ENCODE peak calls at places on chromosomes 7 and 10, in five cellular contexts. Y is AG09309, M is testis, Z is heart right ventricle, V is fibroblast of lung. J is an unnamed sample.

GRCh38 chr7:134767567-134768168 is 11.8 kb upstream of the CALD1 start:
- DNase-seq in Y (no peak), M (no peak), Z (no peak), V (no peak), J (no peak)

GRCh38 chr10:95697429-95697828 is 3.7 kb upstream of the TCTN3 start:
- DNase-seq in Y (no peak), M (no peak), Z (peak; percentile 16), V (no peak), J (no peak)

GRCh38 chr10:45509491-45509890 is 135.5 kb downstream of the ALOX5 start:
- DNase-seq in Y (no peak), M (no peak), Z (no peak), V (no peak), J (no peak)

GRCh38 chr7:130363156-130363847 is 17.0 kb upstream of the CPA1 start:
- DNase-seq in Y (peak; percentile 89), M (no peak), Z (no peak), V (peak; percentile 91), J (peak; percentile 98)

GRCh38 chr10:129921065-129921670 is 42.9 kb downstream of the EBF3 start:
- DNase-seq in Y (no peak), M (no peak), Z (no peak), V (no peak), J (no peak)

GRCh38 chr10:25934673-25935139 is 677 bp downstream of the MYO3A start:
- DNase-seq in Y (no peak), M (peak; percentile 48), Z (no peak), V (no peak), J (no peak)

GRCh38 chr7:151825711-151826110 is 51.2 kb downstream of the PRKAG2 start:
- DNase-seq in Y (no peak), M (no peak), Z (no peak), V (no peak), J (no peak)

GRCh38 chr7:43954524-43955228 is 28.4 kb downstream of the UBE2D4 start:
- DNase-seq in Y (peak; percentile 8), M (peak; percentile 57), Z (peak; percentile 25), V (peak; percentile 66), J (peak; percentile 70)

GRCh38 chr7:90857595-90857994 is 261.5 kb downstream of the CDK14 start:
- DNase-seq in Y (no peak), M (no peak), Z (peak; percentile 21), V (peak; percentile 7), J (no peak)

GRCh38 chr7:54339074-54339473 is 203.1 kb upstream of the VSTM2A start:
- DNase-seq in Y (no peak), M (no peak), Z (peak; percentile 35), V (peak; percentile 26), J (peak; percentile 14)

GRCh38 chr10:89697946-89698345 is 3.4 kb upstream of the KIF20B start:
- DNase-seq in Y (no peak), M (no peak), Z (no peak), V (no peak), J (no peak)

GRCh38 chr10:16991011-16991410 is 138.6 kb downstream of the CUBN start:
- DNase-seq in Y (no peak), M (no peak), Z (no peak), V (no peak), J (no peak)

GRCh38 chr10:13453896-13454295 is 74.9 kb downstream of the BEND7 start:
- DNase-seq in Y (no peak), M (no peak), Z (no peak), V (no peak), J (no peak)

GRCh38 chr7:144391823-144392255 is 11.7 kb downstream of the NOBOX start:
- DNase-seq in Y (peak; percentile 24), M (no peak), Z (peak; percentile 24), V (peak; percentile 79), J (peak; percentile 78)

GRCh38 chr10:29257784-29258135 is 31.1 kb upstream of the LYZL1 start:
- DNase-seq in Y (no peak), M (no peak), Z (no peak), V (no peak), J (no peak)

GRCh38 chr10:29256531-29256930 is 32.3 kb upstream of the LYZL1 start:
- DNase-seq in Y (no peak), M (no peak), Z (no peak), V (no peak), J (no peak)

GRCh38 chr10:29256019-29256418 is 32.9 kb upstream of the LYZL1 start:
- DNase-seq in Y (no peak), M (no peak), Z (no peak), V (no peak), J (no peak)

GRCh38 chr10:29255117-29255516 is 33.8 kb upstream of the LYZL1 start:
- DNase-seq in Y (no peak), M (no peak), Z (no peak), V (no peak), J (no peak)

GRCh38 chr10:29257106-29257783 is 31.6 kb upstream of the LYZL1 start:
- DNase-seq in Y (peak; percentile 97), M (peak; percentile 88), Z (peak; percentile 27), V (peak; percentile 98), J (peak; percentile 93)
- H3K4me3 ChIP-seq in Y (no peak overlapping the region), M (no peak overlapping the region), Z (no peak overlapping the region), V (no peak overlapping the region), J (no peak overlapping the region)

DNA sequence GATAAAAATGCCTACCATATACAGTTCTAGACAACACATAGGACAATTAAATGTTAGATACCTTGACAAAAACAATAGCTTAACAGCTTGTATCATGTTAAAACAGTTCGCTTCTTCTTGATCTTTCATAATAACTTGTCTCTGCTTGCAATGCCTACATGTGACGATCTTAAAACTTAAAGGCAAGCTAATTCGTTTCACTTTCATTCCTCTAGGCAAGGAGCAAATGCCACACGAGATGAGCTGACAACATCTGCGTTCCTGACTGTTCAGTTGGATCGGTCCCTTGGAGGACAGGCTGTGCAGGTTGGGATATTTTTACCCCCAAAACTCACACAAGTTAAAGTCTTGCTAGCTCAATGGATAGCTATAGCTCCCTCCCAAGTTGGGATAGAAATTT is 51.6 kb upstream of the ARL4A start:
- DNase-seq in Y (no peak), M (no peak), Z (no peak), V (peak; percentile 48), J (no peak)
- H3K4me3 ChIP-seq in Y (no peak overlapping the region), M (no peak overlapping the region), Z (no peak overlapping the region), V (peak overlapping the region; percentile 16), J (no peak overlapping the region)

GRCh38 chr10:102068216-102068615 is 3.1 kb downstream of the HPS6 start:
- DNase-seq in Y (no peak), M (no peak), Z (peak; percentile 22), V (no peak), J (peak; percentile 37)

GRCh38 chr10:102064868-102065560 is at the start of gene HPS6:
- DNase-seq in Y (peak; percentile 37), M (peak; percentile 92), Z (peak; percentile 90), V (peak; percentile 88), J (peak; percentile 94)

GRCh38 chr10:102065561-102066420 is 642 bp downstream of the HPS6 start:
- DNase-seq in Y (no peak), M (no peak), Z (peak; percentile 21), V (no peak), J (peak; percentile 32)

GRCh38 chr10:102067091-102067916 is 2.2 kb downstream of the HPS6 start:
- DNase-seq in Y (no peak), M (no peak), Z (no peak), V (no peak), J (no peak)

GRCh38 chr10:102066421-102067068 is 1.4 kb downstream of the HPS6 start:
- DNase-seq in Y (no peak), M (no peak), Z (no peak), V (no peak), J (no peak)
- H3K4me3 ChIP-seq in Y (peak overlapping the region; percentile 56), M (no peak overlapping the region), Z (peak overlapping the region; percentile 91), V (peak overlapping the region; percentile 78), J (peak overlapping the region; percentile 77)

DNA sequence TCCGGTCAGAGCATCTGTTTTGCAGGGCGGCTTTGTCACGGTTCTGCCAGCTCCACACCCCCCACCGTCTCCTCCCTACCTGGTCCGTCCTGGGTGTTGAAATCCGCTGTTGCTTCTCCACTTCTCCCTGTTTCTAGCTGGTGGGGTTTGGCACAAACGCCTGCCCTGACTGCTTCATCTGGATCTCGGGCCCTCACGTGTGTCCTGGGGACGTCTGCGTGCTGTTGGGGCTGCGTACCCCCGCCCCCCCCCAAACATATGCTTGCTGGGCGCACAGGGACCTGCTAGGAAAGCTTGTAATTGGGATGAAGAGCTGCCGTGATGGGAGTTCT is 11.3 kb downstream of the AMZ1 start:
- DNase-seq in Y (no peak), M (no peak), Z (no peak), V (no peak), J (no peak)
- H3K4me3 ChIP-seq in Y (no peak overlapping the region), M (no peak overlapping the region), Z (no peak overlapping the region), V (no peak overlapping the region), J (no peak overlapping the region)

GRCh38 chr10:78528749-78529204 is 495.1 kb downstream of the RPS24 start:
- DNase-seq in Y (no peak), M (no peak), Z (no peak), V (no peak), J (no peak)
- H3K4me3 ChIP-seq in Y (no peak overlapping the region), M (no peak overlapping the region), Z (no peak overlapping the region), V (no peak overlapping the region), J (no peak overlapping the region)

GRCh38 chr10:50640238-50640637 is 16.5 kb upstream of the SGMS1 start:
- DNase-seq in Y (no peak), M (no peak), Z (no peak), V (no peak), J (no peak)

GRCh38 chr10:50634479-50634878 is 10.7 kb upstream of the SGMS1 start:
- DNase-seq in Y (no peak), M (no peak), Z (no peak), V (no peak), J (no peak)

GRCh38 chr10:50636576-50636975 is 12.8 kb upstream of the SGMS1 start:
- DNase-seq in Y (no peak), M (no peak), Z (no peak), V (no peak), J (no peak)

GRCh38 chr10:50635286-50635685 is 11.5 kb upstream of the SGMS1 start:
- DNase-seq in Y (peak; percentile 57), M (no peak), Z (no peak), V (peak; percentile 92), J (peak; percentile 78)

DNA sequence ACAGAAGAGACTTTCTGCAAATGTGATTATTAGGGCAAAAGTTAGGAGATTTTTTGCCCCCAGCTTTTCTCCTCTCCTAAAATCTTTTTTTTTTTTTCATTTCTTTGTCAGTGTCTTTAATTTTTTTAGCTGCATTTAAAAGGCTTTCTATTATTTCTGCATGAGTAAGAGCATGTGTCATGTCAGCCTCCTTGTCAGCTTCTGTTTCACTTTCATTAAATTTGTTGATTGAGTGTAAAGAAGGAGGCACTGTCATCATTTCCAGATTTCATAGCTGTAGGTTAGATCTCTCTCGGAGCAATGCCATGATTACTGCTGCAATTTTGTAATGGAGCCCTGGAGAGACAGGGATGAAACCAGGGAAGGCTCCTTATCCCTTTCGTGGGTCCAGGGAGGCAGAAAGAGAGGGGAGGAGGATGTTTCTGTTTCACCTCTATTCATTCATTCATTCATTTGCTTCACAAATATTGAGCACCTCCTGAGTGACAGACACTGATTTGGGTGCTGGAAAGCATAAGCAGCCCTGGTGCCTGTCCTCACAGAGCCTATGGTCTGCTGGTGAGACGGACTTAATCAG is 13.3 kb upstream of the SGMS1 start:
- DNase-seq in Y (no peak), M (no peak), Z (no peak), V (peak; percentile 11), J (peak; percentile 24)
- H3K4me3 ChIP-seq in Y (no peak overlapping the region), M (no peak overlapping the region), Z (no peak overlapping the region), V (no peak overlapping the region), J (no peak overlapping the region)